ENCODE peak calls at places on chromosomes 7 and 10, in four cellular contexts. R, E, C and K are unnamed samples. For H3K4me1, the result is how much of the 10 kb centered on the place peaks cover.

GRCh38 chr7:44244282-44244681 is 43.5 kb downstream of the YKT6 start:
- DNase-seq in R (no peak), E (no peak), C (no peak), K (no peak)

GRCh38 chr10:132905661-132906060 is 36.7 kb downstream of the CFAP46 start:
- DNase-seq in R (no peak), E (no peak), C (peak), K (no peak)

GRCh38 chr10:2964632-2965296 is 102.6 kb upstream of the PFKP start:
- DNase-seq in R (no peak), E (no peak), C (no peak), K (no peak)

GRCh38 chr10:80465839-80466590 is 11.9 kb downstream of the TSPAN14 start:
- DNase-seq in R (no peak), E (no peak), C (no peak), K (no peak)

GRCh38 chr10:17120711-17121110 is 8.9 kb downstream of the CUBN start:
- DNase-seq in R (no peak), E (no peak), C (no peak), K (no peak)

GRCh38 chr10:70493660-70494234 is 15.2 kb downstream of the PALD1 start:
- DNase-seq in R (peak), E (no peak), C (no peak), K (no peak)

GRCh38 chr7:65722361-65722792 is 150.5 kb upstream of the VKORC1L1 start:
- DNase-seq in R (no peak), E (peak), C (no peak), K (no peak)

GRCh38 chr7:123876557-123877256 is 31.7 kb downstream of the HYAL4 start:
- DNase-seq in R (no peak), E (no peak), C (no peak), K (no peak)

GRCh38 chr7:12139421-12139820 is 71.7 kb upstream of the TMEM106B start:
- DNase-seq in R (no peak), E (no peak), C (no peak), K (no peak)

GRCh38 chr7:135209225-135209834 is 2.0 kb downstream of the WDR91 start:
- DNase-seq in R (no peak), E (no peak), C (no peak), K (no peak)

GRCh38 chr7:130273863-130274262 is 7.2 kb downstream of the CPA2 start:
- DNase-seq in R (no peak), E (no peak), C (no peak), K (peak)

GRCh38 chr7:22319424-22320403 is 37.2 kb downstream of the RAPGEF5 start:
- DNase-seq in R (no peak), E (no peak), C (no peak), K (no peak)

GRCh38 chr10:17984056-17984455 is 32.3 kb downstream of the SLC39A12 start:
- DNase-seq in R (no peak), E (no peak), C (no peak), K (no peak)

GRCh38 chr10:93697207-93697606 is 5.2 kb downstream of the FRA10AC1 start:
- DNase-seq in R (no peak), E (no peak), C (no peak), K (no peak)

GRCh38 chr10:31770307-31770902 is 158.2 kb downstream of the ARHGAP12 start:
- DNase-seq in R (no peak), E (no peak), C (peak), K (no peak)

GRCh38 chr7:70698219-70698832 is 433.6 kb upstream of the GALNT17 start:
- DNase-seq in R (no peak), E (no peak), C (no peak), K (no peak)

GRCh38 chr10:21517134-21517982 is 8.1 kb downstream of the SKIDA1 start:
- DNase-seq in R (peak), E (peak), C (peak), K (peak)

GRCh38 chr10:34633346-34633745 is 181.8 kb downstream of the PARD3 start:
- DNase-seq in R (no peak), E (no peak), C (no peak), K (no peak)

GRCh38 chr10:3783313-3783689 is 1.7 kb downstream of the KLF6 start:
- DNase-seq in R (peak), E (no peak), C (peak), K (peak)

GRCh38 chr10:99880071-99880835 is 97.8 kb downstream of the ABCC2 start:
- DNase-seq in R (no peak), E (peak), C (no peak), K (no peak)

GRCh38 chr10:46080886-46081285 is 34.8 kb upstream of the MSMB start:
- DNase-seq in R (no peak), E (no peak), C (no peak), K (no peak)

GRCh38 chr10:91953600-91954140 is 30.1 kb downstream of the BTAF1 start:
- DNase-seq in R (no peak), E (no peak), C (no peak), K (no peak)

GRCh38 chr7:2843711-2844152 is 376 bp downstream of the GNA12 start:
- DNase-seq in R (peak), E (no peak), C (peak), K (peak)

GRCh38 chr7:69682518-69682917 is 84.2 kb downstream of the AUTS2 start:
- DNase-seq in R (no peak), E (no peak), C (no peak), K (no peak)

GRCh38 chr10:1778570-1778969 is 41.2 kb upstream of the ADARB2 start:
- DNase-seq in R (no peak), E (no peak), C (no peak), K (no peak)

GRCh38 chr10:80477813-80478212 is 23.7 kb downstream of the TSPAN14 start:
- DNase-seq in R (no peak), E (no peak), C (no peak), K (no peak)

GRCh38 chr10:45106257-45106856 is 105.6 kb downstream of the ZNF22 start:
- DNase-seq in R (no peak), E (no peak), C (no peak), K (no peak)

GRCh38 chr10:133274751-133275682 is 1.7 kb downstream of the ADAM8 start:
- DNase-seq in R (peak), E (no peak), C (no peak), K (no peak)

GRCh38 chr10:47331491-47331890 is 9.2 kb downstream of the GDF2 start:
- DNase-seq in R (peak), E (no peak), C (peak), K (no peak)

GRCh38 chr7:30226593-30227268 is 57.7 kb upstream of the ZNRF2 start:
- DNase-seq in R (no peak), E (no peak), C (no peak), K (no peak)

GRCh38 chr7:26551740-26552139 is 260.1 kb downstream of the SNX10 start:
- DNase-seq in R (no peak), E (no peak), C (no peak), K (no peak)

GRCh38 chr7:20797174-20798080 is 10.7 kb upstream of the SP8 start:
- DNase-seq in R (peak), E (no peak), C (no peak), K (no peak)

GRCh38 chr10:38118072-38118807 is 24.1 kb downstream of the ZNF37A start:
- DNase-seq in R (no peak), E (no peak), C (no peak), K (no peak)

GRCh38 chr10:82574081-82574480 is 699.1 kb downstream of the NRG3 start:
- DNase-seq in R (no peak), E (no peak), C (no peak), K (no peak)

GRCh38 chr10:49135575-49136313 is 1.9 kb upstream of the FAM170B start:
- DNase-seq in R (no peak), E (no peak), C (no peak), K (no peak)

GRCh38 chr10:3399756-3400155 is 227.2 kb upstream of the PITRM1 start:
- DNase-seq in R (no peak), E (no peak), C (no peak), K (no peak)

DNA sequence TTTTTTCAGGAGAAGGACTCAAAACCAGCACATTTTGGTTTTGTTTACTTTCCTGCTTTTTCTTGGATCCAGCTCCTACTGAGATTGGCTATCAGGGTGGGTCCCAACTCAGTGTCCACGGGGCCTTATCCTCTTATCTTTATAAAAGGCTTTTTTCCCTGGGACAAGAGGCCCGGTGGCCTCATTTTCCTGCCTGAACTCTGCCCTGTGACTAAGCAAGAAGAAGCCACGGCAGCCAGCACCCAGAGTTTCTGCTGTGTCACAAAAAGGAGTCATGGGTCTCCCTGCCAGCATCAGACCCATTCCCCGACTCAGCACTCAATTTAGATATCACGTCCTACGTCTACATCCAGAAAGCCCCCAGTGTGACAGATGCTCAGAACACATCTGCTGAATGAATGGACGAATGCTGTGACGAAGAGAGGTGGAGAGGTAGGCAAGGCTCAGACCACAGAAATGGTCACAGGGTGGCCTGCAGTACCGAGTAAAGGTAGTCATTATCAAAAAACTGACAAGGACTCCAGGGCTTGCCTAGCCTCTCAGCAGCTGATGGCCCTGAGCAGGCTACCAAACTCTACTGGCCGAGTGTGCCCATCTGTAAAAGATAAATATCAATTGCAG is 16.7 kb downstream of the DLG5 start:
- DNase-seq in R (no peak), E (no peak), C (no peak), K (no peak)
- H3K4me1 ChIP-seq in R (under half), E (under half), C (under half), K (half or more)

DNA sequence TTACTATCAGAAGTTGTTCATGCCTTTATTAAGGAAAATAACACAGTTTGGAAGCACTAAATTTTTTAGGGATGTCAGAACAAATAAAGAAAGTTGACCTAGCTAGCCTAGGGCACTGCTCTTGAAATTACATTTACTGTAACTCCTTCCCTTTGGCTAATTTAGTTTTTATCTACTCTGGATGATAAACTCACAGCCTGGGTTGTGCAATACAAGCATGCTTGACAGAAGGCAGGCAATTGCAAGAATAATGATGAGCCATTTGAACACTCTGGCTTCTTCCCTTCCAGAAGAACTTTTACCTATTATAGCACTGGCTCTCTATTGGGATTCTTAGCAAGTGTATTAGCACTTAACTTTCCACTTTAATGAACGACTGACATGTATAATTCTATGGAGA is 351.6 kb upstream of the C7orf33 start:
- DNase-seq in R (no peak), E (no peak), C (no peak), K (no peak)
- H3K4me1 ChIP-seq in R (under half), E (under half), C (under half), K (under half)

GRCh38 chr7:94067506-94067905 is 63.4 kb upstream of the BET1 start:
- DNase-seq in R (no peak), E (no peak), C (no peak), K (no peak)
- H3K4me1 ChIP-seq in R (under half), E (under half), C (under half), K (under half)

GRCh38 chr10:78433063-78433717 is 399.5 kb downstream of the RPS24 start:
- DNase-seq in R (no peak), E (peak), C (no peak), K (peak)

GRCh38 chr10:78429994-78430393 is 396.3 kb downstream of the RPS24 start:
- DNase-seq in R (no peak), E (no peak), C (no peak), K (no peak)

GRCh38 chr10:78434886-78435285 is 401.2 kb downstream of the RPS24 start:
- DNase-seq in R (no peak), E (no peak), C (no peak), K (peak)

GRCh38 chr10:78433722-78434535 is 400.3 kb downstream of the RPS24 start:
- DNase-seq in R (no peak), E (no peak), C (no peak), K (no peak)

DNA sequence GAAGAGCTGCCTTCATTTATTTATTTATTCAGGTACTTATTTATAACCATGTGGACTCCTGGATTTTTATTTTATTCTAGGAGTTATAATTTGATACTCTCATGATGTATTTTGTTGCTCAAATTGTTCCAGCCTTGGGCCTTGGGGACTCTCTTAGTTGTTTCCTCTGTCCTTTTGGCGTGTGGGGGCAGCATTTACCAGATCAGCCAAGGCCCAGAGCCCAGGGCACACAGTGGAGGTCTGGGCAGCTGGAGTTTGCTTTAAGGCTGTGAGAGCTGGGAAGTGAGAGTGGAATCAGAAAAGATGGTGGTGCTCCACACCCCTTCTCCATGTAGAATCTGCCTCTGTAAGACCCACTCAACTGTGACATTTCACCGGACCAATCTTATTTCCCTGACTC is 398.9 kb downstream of the RPS24 start:
- DNase-seq in R (no peak), E (no peak), C (no peak), K (peak)
- H3K4me1 ChIP-seq in R (under half), E (under half), C (under half), K (under half)

GRCh38 chr10:102779680-102780079 is 35.9 kb downstream of the WBP1L start:
- DNase-seq in R (no peak), E (no peak), C (no peak), K (no peak)
- H3K4me1 ChIP-seq in R (half or more), E (half or more), C (under half), K (under half)